ENCODE peak calls at places on chromosomes 12 and 14, in nine cellular contexts. J, A, U, G, E, I, R, F and H are unnamed samples. For H3K36me3, the result is how much of the 10 kb centered on the place peaks cover.

GRCh38 chr12:332581-333205 is 56.4 kb downstream of the KDM5A start:
- DNase-seq in J (no peak), A (no peak), U (no peak), G (no peak), E (no peak), I (no peak), R (no peak), F (no peak), H (no peak)

GRCh38 chr14:35687335-35687939 is 121.7 kb downstream of the RALGAPA1 start:
- DNase-seq in J (no peak), A (no peak), U (peak), G (no peak), E (no peak), I (no peak), R (peak), F (no peak), H (no peak)

GRCh38 chr12:1830981-1831930 is 10.9 kb downstream of the LRTM2 start:
- DNase-seq in J (peak), A (peak), U (peak), G (no peak), E (no peak), I (no peak), R (no peak), F (peak), H (no peak)

GRCh38 chr12:105076098-105076497 is 8.2 kb downstream of the ALDH1L2 start:
- DNase-seq in J (no peak), A (no peak), U (no peak), G (no peak), E (no peak), I (no peak), R (no peak), F (no peak), H (peak)

GRCh38 chr14:71166434-71166833 is 259.2 kb downstream of the PCNX1 start:
- DNase-seq in J (no peak), A (no peak), U (peak), G (peak), E (no peak), I (no peak), R (peak), F (no peak), H (no peak)

GRCh38 chr14:99570542-99571302 is 33.3 kb downstream of the CCDC85C start:
- DNase-seq in J (no peak), A (no peak), U (peak), G (no peak), E (no peak), I (no peak), R (no peak), F (no peak), H (no peak)

GRCh38 chr14:68662395-68662794 is 130.5 kb downstream of the ZFP36L1 start:
- DNase-seq in J (no peak), A (no peak), U (no peak), G (no peak), E (no peak), I (no peak), R (peak), F (no peak), H (no peak)

GRCh38 chr14:93984987-93985410 is 8.6 kb upstream of the ASB2 start:
- DNase-seq in J (peak), A (no peak), U (peak), G (no peak), E (no peak), I (no peak), R (peak), F (peak), H (peak)

GRCh38 chr14:99549684-99550083 is 54.3 kb downstream of the CCDC85C start:
- DNase-seq in J (no peak), A (no peak), U (no peak), G (no peak), E (no peak), I (no peak), R (no peak), F (no peak), H (no peak)

GRCh38 chr12:46430340-46430948 is 57.9 kb upstream of the SLC38A2 start:
- DNase-seq in J (no peak), A (no peak), U (peak), G (no peak), E (no peak), I (no peak), R (no peak), F (no peak), H (peak)

GRCh38 chr14:49769171-49769570 is 1.2 kb downstream of the KLHDC2 start:
- DNase-seq in J (no peak), A (no peak), U (no peak), G (no peak), E (no peak), I (no peak), R (no peak), F (no peak), H (peak)

GRCh38 chr14:58299665-58300202 is 1.4 kb downstream of the ARID4A start:
- DNase-seq in J (no peak), A (no peak), U (peak), G (peak), E (no peak), I (no peak), R (peak), F (no peak), H (no peak)

GRCh38 chr12:103737881-103738280 is 103.2 kb downstream of the NT5DC3 start:
- DNase-seq in J (no peak), A (no peak), U (no peak), G (no peak), E (no peak), I (no peak), R (no peak), F (no peak), H (no peak)

GRCh38 chr14:85789506-85789905 is 259.6 kb downstream of the FLRT2 start:
- DNase-seq in J (no peak), A (no peak), U (no peak), G (no peak), E (no peak), I (no peak), R (no peak), F (no peak), H (no peak)

GRCh38 chr14:54261283-54261682 is 135.5 kb upstream of the CDKN3 start:
- DNase-seq in J (no peak), A (no peak), U (peak), G (no peak), E (no peak), I (no peak), R (no peak), F (no peak), H (no peak)

GRCh38 chr14:64074961-64075619 is 219.1 kb downstream of the ESR2 start:
- DNase-seq in J (no peak), A (no peak), U (no peak), G (no peak), E (no peak), I (no peak), R (no peak), F (no peak), H (peak)

GRCh38 chr12:110934093-110934852 is 13.9 kb upstream of the MYL2 start:
- DNase-seq in J (no peak), A (no peak), U (peak), G (no peak), E (no peak), I (no peak), R (no peak), F (no peak), H (no peak)

GRCh38 chr14:95062946-95063345 is 94.4 kb downstream of the DICER1 start:
- DNase-seq in J (no peak), A (no peak), U (no peak), G (no peak), E (no peak), I (no peak), R (no peak), F (no peak), H (no peak)

GRCh38 chr14:54818201-54819133 is 84.2 kb downstream of the GCH1 start:
- DNase-seq in J (no peak), A (no peak), U (no peak), G (no peak), E (no peak), I (no peak), R (no peak), F (no peak), H (peak)

GRCh38 chr12:67797769-67798168 is 149.2 kb downstream of the DYRK2 start:
- DNase-seq in J (no peak), A (no peak), U (no peak), G (no peak), E (no peak), I (no peak), R (no peak), F (no peak), H (no peak)

GRCh38 chr14:38839743-38840375 is 263.2 kb downstream of the SEC23A start:
- DNase-seq in J (no peak), A (no peak), U (no peak), G (no peak), E (no peak), I (no peak), R (no peak), F (no peak), H (peak)

GRCh38 chr12:113333877-113334785 is 778 bp downstream of the SLC8B1 start:
- DNase-seq in J (peak), A (no peak), U (no peak), G (peak), E (no peak), I (no peak), R (no peak), F (peak), H (no peak)

GRCh38 chr12:1907652-1908611 is 10.5 kb downstream of the CACNA2D4 start:
- DNase-seq in J (no peak), A (no peak), U (no peak), G (no peak), E (no peak), I (peak), R (no peak), F (peak), H (no peak)

GRCh38 chr12:88399811-88400210 is 180.5 kb downstream of the KITLG start:
- DNase-seq in J (no peak), A (no peak), U (no peak), G (no peak), E (no peak), I (no peak), R (no peak), F (no peak), H (no peak)

GRCh38 chr12:93857279-93857894 is 180.2 kb downstream of the CRADD start:
- DNase-seq in J (no peak), A (no peak), U (no peak), G (no peak), E (no peak), I (no peak), R (no peak), F (no peak), H (peak)

GRCh38 chr14:73591690-73592448 is at the start of gene ACOT4:
- DNase-seq in J (peak), A (no peak), U (peak), G (no peak), E (no peak), I (no peak), R (no peak), F (peak), H (no peak)

GRCh38 chr14:105554022-105554421 is 27.6 kb downstream of the TMEM121 start:
- DNase-seq in J (no peak), A (no peak), U (no peak), G (no peak), E (no peak), I (no peak), R (no peak), F (no peak), H (no peak)

GRCh38 chr12:25903603-25904245 is 54.8 kb upstream of the RASSF8 start:
- DNase-seq in J (no peak), A (no peak), U (no peak), G (no peak), E (no peak), I (no peak), R (no peak), F (no peak), H (no peak)

GRCh38 chr14:36747411-36748184 is 85.9 kb downstream of the PAX9 start:
- DNase-seq in J (no peak), A (no peak), U (peak), G (no peak), E (no peak), I (no peak), R (no peak), F (no peak), H (no peak)

GRCh38 chr12:93151079-93151759 is 222.1 kb upstream of the EEA1 start:
- DNase-seq in J (no peak), A (no peak), U (no peak), G (no peak), E (no peak), I (no peak), R (no peak), F (no peak), H (no peak)

GRCh38 chr12:87816186-87816585 is 213.0 kb downstream of the C12orf50 start:
- DNase-seq in J (no peak), A (no peak), U (no peak), G (no peak), E (no peak), I (no peak), R (no peak), F (no peak), H (no peak)

GRCh38 chr14:25411933-25412757 is 362.2 kb upstream of the STXBP6 start:
- DNase-seq in J (no peak), A (no peak), U (peak), G (no peak), E (no peak), I (no peak), R (no peak), F (no peak), H (no peak)

GRCh38 chr12:60335765-60336164 is 739.9 kb downstream of the SLC16A7 start:
- DNase-seq in J (no peak), A (no peak), U (peak), G (no peak), E (no peak), I (no peak), R (no peak), F (no peak), H (no peak)

GRCh38 chr14:104462651-104463630 is 116.6 kb upstream of the C14orf180 start:
- DNase-seq in J (no peak), A (no peak), U (no peak), G (no peak), E (no peak), I (no peak), R (no peak), F (no peak), H (no peak)

GRCh38 chr14:53875337-53875897 is 81.2 kb downstream of the BMP4 start:
- DNase-seq in J (no peak), A (no peak), U (no peak), G (no peak), E (no peak), I (no peak), R (no peak), F (no peak), H (peak)

DNA sequence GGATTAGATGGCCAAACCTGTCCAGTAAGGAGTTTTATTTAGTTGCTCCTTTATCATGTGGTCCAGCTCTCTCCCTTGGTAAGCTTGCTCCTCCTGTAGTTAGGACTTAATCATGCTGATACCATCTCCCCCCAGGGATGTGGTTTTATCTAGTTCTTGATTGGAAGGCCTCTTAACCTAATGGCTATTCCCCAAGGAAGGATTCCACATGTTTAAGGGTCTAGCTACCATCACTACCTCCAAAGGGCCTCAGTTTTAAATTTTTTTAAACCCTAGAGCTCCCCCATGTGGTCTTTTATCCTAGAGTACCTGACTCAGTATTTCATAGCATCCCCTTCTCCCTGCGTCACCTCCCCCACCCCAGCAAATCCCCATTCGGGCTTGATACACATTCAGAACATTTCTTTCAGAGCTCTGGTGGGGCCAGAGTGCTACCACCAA is 22.5 kb downstream of the MAP3K12 start:
- DNase-seq in J (no peak), A (no peak), U (peak), G (no peak), E (no peak), I (no peak), R (no peak), F (no peak), H (no peak)
- TF ChIP-seq CTCF in J (peak), A (no peak), U (peak), G (no peak), E (no peak), I (no peak), R (peak), F (peak), H (peak)

DNA sequence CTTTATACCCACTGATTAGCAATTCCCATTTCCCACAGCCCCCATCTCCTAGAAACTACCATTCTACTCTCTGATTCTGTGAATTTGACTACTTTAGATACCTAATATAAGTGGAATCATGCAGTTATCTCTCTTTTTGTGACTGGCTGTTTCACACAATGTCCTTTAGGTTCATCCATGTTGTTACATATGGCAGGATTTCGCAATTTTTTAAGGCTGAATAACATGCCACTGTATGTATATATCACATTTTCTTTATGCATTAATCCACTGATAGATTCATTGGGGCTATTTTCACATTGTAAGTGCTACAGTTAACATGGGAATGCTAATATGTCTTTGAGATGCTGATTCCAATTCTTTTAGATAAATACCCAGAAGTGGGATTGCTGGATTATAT is 11.8 kb upstream of the TBK1 start:
- DNase-seq in J (no peak), A (no peak), U (no peak), G (no peak), E (no peak), I (no peak), R (no peak), F (no peak), H (no peak)
- H3K36me3 ChIP-seq in J (half or more), A (under half), U (half or more), G (half or more), E (under half), I (half or more), R (half or more), F (half or more), H (under half)

GRCh38 chr14:47044841-47045240 is 393.3 kb upstream of the RPL10L start:
- DNase-seq in J (no peak), A (no peak), U (peak), G (no peak), E (no peak), I (no peak), R (peak), F (no peak), H (no peak)
- TF ChIP-seq CTCF in J (no peak), A (no peak), U (peak), G (no peak), E (no peak), I (no peak), R (peak), F (peak), H (no peak)

DNA sequence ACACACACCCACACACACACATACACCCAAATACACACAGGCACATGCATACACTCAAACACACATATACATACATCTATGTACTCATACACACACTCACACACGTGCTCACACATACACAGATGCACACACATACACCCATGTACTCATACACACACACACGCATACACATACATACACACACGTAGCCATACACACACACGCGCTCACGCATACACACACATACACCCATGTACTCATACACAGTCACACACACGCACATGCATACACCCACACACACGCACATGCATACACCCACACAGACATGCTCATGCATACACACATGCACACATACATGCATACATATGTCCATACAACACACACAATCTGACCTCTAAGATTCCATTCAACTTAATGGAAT is 87.7 kb upstream of the ANO2 start:
- DNase-seq in J (no peak), A (no peak), U (no peak), G (no peak), E (no peak), I (no peak), R (no peak), F (no peak), H (no peak)
- H3K36me3 ChIP-seq in J (half or more), A (under half), U (under half), G (under half), E (under half), I (under half), R (under half), F (under half), H (under half)

GRCh38 chr14:83826838-83827237 is 1703.1 kb upstream of the FLRT2 start:
- DNase-seq in J (no peak), A (no peak), U (peak), G (no peak), E (no peak), I (no peak), R (no peak), F (no peak), H (no peak)
- TF ChIP-seq CTCF in J (no peak), A (no peak), U (peak), G (no peak), E (no peak), I (no peak), R (no peak), F (no peak), H (no peak)

DNA sequence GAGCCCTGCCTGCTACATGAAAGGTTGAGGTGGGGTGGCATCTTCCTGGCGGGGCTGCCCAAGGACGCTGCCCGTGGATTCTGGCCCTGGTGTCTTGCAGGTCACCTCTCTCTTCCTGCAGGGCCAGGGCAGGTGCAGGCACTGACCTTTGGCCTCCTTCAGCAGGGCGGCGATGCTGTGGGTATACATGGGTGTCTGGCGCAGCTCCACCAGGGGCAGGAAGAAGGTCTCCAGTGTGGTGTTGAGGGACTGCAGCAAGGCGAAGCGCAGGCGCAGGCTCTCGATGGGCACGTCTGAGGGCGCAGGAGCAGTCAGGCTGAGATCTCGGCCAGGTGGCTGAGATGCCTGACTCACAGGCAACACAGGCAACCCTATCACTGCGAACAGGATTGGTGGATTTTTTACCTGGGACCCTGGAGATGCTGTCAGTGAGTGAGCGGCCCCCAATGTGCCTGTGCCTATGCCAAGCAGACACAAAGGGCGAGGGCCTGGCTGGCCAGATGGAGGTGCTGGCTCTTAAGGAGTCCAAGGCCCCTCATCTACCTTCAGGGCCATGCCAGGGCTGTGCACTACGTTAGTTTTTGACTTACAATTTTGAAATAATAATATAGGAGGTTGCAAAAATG is 45.7 kb downstream of the TRAFD1 start:
- DNase-seq in J (no peak), A (no peak), U (no peak), G (no peak), E (no peak), I (peak), R (no peak), F (no peak), H (no peak)
- H3K36me3 ChIP-seq in J (half or more), A (under half), U (under half), G (half or more), E (under half), I (half or more), R (under half), F (half or more), H (under half)

GRCh38 chr14:75176142-75176820 is at the start of gene TMED10:
- DNase-seq in J (peak), A (peak), U (peak), G (peak), E (peak), I (peak), R (peak), F (peak), H (no peak)
- TF ChIP-seq CTCF in J (no peak), A (no peak), U (no peak), G (peak), E (no peak), I (no peak), R (no peak), F (no peak), H (no peak)

DNA sequence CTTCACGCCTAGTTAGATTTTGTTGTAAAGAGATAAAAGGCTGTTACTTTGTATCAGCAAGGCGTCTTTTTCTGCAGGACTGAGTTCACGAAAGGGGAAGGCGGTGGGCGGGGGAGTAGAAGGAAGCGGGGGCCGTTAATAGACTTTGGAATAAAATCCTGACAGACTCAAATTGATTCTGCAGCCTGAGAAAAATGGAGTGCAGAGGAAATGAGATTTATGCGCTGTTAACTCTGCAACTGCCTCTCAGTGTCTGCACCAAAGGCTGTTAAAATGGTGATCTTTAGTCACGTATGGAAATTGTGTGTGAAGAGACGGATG is 65.9 kb upstream of the FBRSL1 start:
- DNase-seq in J (no peak), A (no peak), U (no peak), G (no peak), E (no peak), I (no peak), R (no peak), F (no peak), H (no peak)
- H3K36me3 ChIP-seq in J (under half), A (under half), U (under half), G (under half), E (under half), I (under half), R (under half), F (under half), H (under half)

GRCh38 chr12:118446247-118446646 is 69.9 kb downstream of the SUDS3 start:
- DNase-seq in J (no peak), A (no peak), U (no peak), G (no peak), E (no peak), I (no peak), R (no peak), F (no peak), H (no peak)
- TF ChIP-seq CTCF in J (peak), A (no peak), U (peak), G (no peak), E (no peak), I (no peak), R (peak), F (no peak), H (no peak)